ENCODE peak calls at places on chromosomes 12 and 14, in eight cellular contexts. W, M, V, K, Q, J, F and L are unnamed samples.

GRCh38 chr12:42124764-42125371 is 19.8 kb downstream of the GXYLT1 start:
- DNase-seq in M (no peak), V (no peak), Q (no peak), F (no peak), W (no peak), J (no peak), K (no peak), L (no peak)

GRCh38 chr12:92927055-92927435 is 2.0 kb downstream of the EEA1 start:
- DNase-seq in F (no peak), J (no peak), V (peak), K (no peak), W (no peak), Q (no peak), M (no peak), L (peak)

GRCh38 chr12:2289525-2289924 is 236.7 kb downstream of the CACNA1C start:
- DNase-seq in V (no peak), M (no peak), W (no peak), J (no peak), F (no peak), K (no peak), Q (no peak), L (no peak)

GRCh38 chr14:31879661-31880348 is 197.3 kb upstream of the ARHGAP5 start:
- DNase-seq in Q (no peak), M (no peak), W (no peak), F (no peak), J (no peak), V (no peak), K (no peak), L (no peak)

GRCh38 chr12:8662592-8662991 is at the start of gene MFAP5:
- DNase-seq in M (no peak), K (no peak), Q (no peak), V (peak), J (no peak), W (no peak), F (no peak), L (peak)

GRCh38 chr12:16119618-16120017 is 157.9 kb downstream of the SLC15A5 start:
- DNase-seq in K (no peak), M (no peak), W (no peak), F (no peak), Q (no peak), J (no peak), V (peak), L (no peak)

GRCh38 chr14:31619440-31619839 is 58.2 kb downstream of the NUBPL start:
- DNase-seq in K (no peak), W (no peak), J (no peak), Q (no peak), V (no peak), M (no peak), F (no peak), L (no peak)

GRCh38 chr14:61418749-61419148 is 97.4 kb downstream of the PRKCH start:
- DNase-seq in F (no peak), W (no peak), J (no peak), M (no peak), V (no peak), Q (no peak), K (no peak), L (no peak)

GRCh38 chr12:57340104-57340503 is 89.1 kb upstream of the STAC3 start:
- DNase-seq in V (peak), K (no peak), J (no peak), M (no peak), F (peak), W (no peak), Q (peak), L (peak)

GRCh38 chr12:120470150-120470817 is 736 bp upstream of the SRSF9 start:
- DNase-seq in K (no peak), M (no peak), Q (no peak), V (no peak), F (no peak), W (no peak), J (no peak), L (peak)

GRCh38 chr12:132847363-132848356 is 19.0 kb upstream of the GOLGA3 start:
- DNase-seq in F (no peak), J (no peak), V (no peak), K (no peak), W (peak), M (peak), Q (no peak), L (no peak)

GRCh38 chr14:92819011-92819410 is 24.9 kb downstream of the GOLGA5 start:
- DNase-seq in M (no peak), Q (no peak), V (no peak), J (no peak), F (no peak), K (no peak), W (no peak), L (no peak)

GRCh38 chr12:131249291-131250027 is 295.8 kb downstream of the ADGRD1 start:
- DNase-seq in F (no peak), V (no peak), Q (no peak), K (no peak), J (no peak), W (no peak), M (no peak), L (no peak)

GRCh38 chr12:4273651-4274395 is at the start of gene CCND2:
- DNase-seq in Q (no peak), W (peak), V (peak), K (peak), F (peak), J (peak), M (peak), L (peak)

GRCh38 chr14:64501326-64502171 is 2.1 kb downstream of the ZBTB25 start:
- DNase-seq in J (peak), W (no peak), F (peak), V (peak), K (peak), Q (no peak), M (no peak), L (peak)

GRCh38 chr12:4423528-4424195 is 22.0 kb downstream of the FGF6 start:
- DNase-seq in W (no peak), F (no peak), J (no peak), M (no peak), V (no peak), K (peak), Q (no peak), L (no peak)

GRCh38 chr14:23186913-23187654 is 3.6 kb upstream of the SLC7A8 start:
- DNase-seq in J (no peak), M (no peak), V (peak), W (peak), F (no peak), K (peak), Q (no peak), L (peak)

GRCh38 chr14:58637040-58637390 is 747 bp upstream of the DACT1 start:
- DNase-seq in M (no peak), K (no peak), V (peak), Q (peak), J (peak), W (no peak), F (peak), L (peak)
- H3K4me3 ChIP-seq in M (peak), K (no peak), V (peak), Q (peak), J (peak), W (peak), F (peak), L (peak)

DNA sequence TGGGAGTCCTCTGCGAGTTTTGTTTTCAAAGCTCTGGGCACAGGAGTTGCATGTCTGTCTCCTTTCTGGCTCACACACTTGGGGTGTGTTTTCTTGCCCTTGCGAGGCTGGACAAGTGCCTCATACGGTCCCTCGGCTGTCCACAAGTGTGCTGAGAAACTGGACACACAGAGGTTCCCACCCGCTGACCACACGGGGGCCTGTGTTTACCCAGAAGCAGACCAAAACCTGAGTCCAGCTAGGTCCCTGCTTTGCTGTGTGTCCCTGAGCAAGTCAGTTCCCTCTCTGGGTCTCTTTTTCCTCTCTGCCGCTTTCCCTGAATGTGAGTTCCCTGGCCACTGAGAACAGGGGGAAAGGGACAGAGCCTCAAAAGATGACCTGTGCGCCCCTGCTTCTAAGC is 678 bp upstream of the OAS2 start:
- DNase-seq in M (no peak), W (no peak), V (no peak), J (no peak), Q (no peak), F (no peak), K (no peak), L (no peak)
- H3K4me3 ChIP-seq in M (peak), W (no peak), V (no peak), J (peak), Q (no peak), F (peak), K (no peak), L (no peak)

DNA sequence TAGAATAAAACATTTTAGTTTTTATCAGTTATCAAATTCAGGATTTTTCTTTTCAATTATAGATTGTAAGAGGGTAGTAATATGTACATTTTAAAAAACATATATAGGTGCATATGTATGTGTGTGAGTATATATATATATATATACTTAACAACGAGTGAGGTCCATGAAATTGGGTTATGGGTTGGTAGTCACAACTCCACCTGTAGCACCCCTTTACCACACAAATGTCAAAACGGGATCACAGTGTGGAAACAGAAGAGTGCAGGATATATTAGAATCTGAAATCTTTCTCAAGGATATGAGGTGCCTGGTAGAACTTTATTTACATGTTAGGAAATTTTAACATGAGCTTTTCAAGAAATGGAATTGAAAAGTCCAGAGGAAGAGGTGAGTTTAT is 31.3 kb downstream of the MIA2 start:
- DNase-seq in J (no peak), W (no peak), F (no peak), M (no peak), V (peak), Q (peak), K (no peak), L (peak)
- H3K4me3 ChIP-seq in J (peak), W (no peak), F (no peak), M (no peak), V (peak), Q (peak), K (no peak), L (no peak)

DNA sequence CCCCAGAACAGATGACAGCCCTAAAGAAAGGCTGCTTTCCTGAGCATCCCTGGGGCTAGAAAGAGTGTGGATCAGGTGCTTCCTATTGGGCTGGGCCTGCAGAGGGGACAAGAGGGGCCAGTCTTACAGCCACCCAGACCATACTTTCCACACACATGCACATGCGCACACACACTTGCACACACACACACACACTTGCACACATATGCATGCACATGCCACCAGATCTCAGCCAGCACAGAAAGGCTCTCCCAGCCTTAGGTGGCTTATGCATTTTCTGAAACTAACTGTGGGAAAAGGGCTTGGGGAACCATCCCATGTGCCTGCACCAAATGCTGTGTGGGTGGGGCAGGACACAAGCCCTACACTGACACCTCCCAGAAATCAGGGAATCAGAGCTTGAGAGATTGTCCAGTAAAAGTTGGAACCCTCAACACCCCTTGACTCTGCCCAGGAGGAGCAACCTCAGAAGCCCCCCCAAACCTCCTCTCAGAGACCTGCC is 2.5 kb upstream of the DIO3 start:
- DNase-seq in F (no peak), W (no peak), M (no peak), V (no peak), J (no peak), K (peak), Q (no peak), L (no peak)
- H3K4me3 ChIP-seq in F (no peak), W (no peak), M (no peak), V (no peak), J (no peak), K (no peak), Q (no peak), L (no peak)

GRCh38 chr14:73026243-73026844 is 562 bp downstream of the ZFYVE1 start:
- DNase-seq in F (no peak), Q (no peak), V (no peak), J (no peak), W (peak), K (no peak), M (no peak), L (no peak)

GRCh38 chr14:73027546-73027945 is 640 bp upstream of the ZFYVE1 start:
- DNase-seq in V (no peak), F (no peak), Q (no peak), K (no peak), W (no peak), J (no peak), M (no peak), L (no peak)

GRCh38 chr14:73026845-73027542 is at the start of gene ZFYVE1:
- DNase-seq in F (peak), V (peak), Q (peak), J (peak), W (peak), M (peak), K (peak), L (peak)

GRCh38 chr14:73027984-73028383 is 1.1 kb upstream of the ZFYVE1 start:
- DNase-seq in V (no peak), Q (no peak), K (no peak), W (no peak), F (no peak), M (no peak), J (no peak), L (no peak)

GRCh38 chr14:73025544-73025943 is 1.4 kb downstream of the ZFYVE1 start:
- DNase-seq in M (no peak), Q (no peak), K (no peak), F (no peak), W (no peak), V (no peak), J (no peak), L (peak)
- H3K4me3 ChIP-seq in M (no peak), Q (peak), K (no peak), F (peak), W (no peak), V (no peak), J (peak), L (peak)

GRCh38 chr14:70987042-70987441 is 79.8 kb downstream of the PCNX1 start:
- DNase-seq in W (no peak), F (no peak), M (no peak), V (peak), J (no peak), K (no peak), Q (no peak), L (no peak)
- H3K4me3 ChIP-seq in W (no peak), F (no peak), M (no peak), V (no peak), J (no peak), K (no peak), Q (no peak), L (no peak)

GRCh38 chr12:76549131-76549530 is 10.4 kb downstream of the OSBPL8 start:
- DNase-seq in F (no peak), V (no peak), J (no peak), W (no peak), M (no peak), Q (no peak), K (no peak), L (no peak)

GRCh38 chr12:76545486-76545885 is 14.1 kb downstream of the OSBPL8 start:
- DNase-seq in K (no peak), V (no peak), F (no peak), M (no peak), Q (no peak), J (no peak), W (no peak), L (no peak)

GRCh38 chr12:76548222-76548837 is 11.2 kb downstream of the OSBPL8 start:
- DNase-seq in Q (no peak), M (no peak), V (peak), W (no peak), K (no peak), J (no peak), F (no peak), L (no peak)

GRCh38 chr12:76546889-76547288 is 12.7 kb downstream of the OSBPL8 start:
- DNase-seq in Q (peak), J (no peak), M (no peak), W (no peak), V (peak), K (no peak), F (no peak), L (no peak)

DNA sequence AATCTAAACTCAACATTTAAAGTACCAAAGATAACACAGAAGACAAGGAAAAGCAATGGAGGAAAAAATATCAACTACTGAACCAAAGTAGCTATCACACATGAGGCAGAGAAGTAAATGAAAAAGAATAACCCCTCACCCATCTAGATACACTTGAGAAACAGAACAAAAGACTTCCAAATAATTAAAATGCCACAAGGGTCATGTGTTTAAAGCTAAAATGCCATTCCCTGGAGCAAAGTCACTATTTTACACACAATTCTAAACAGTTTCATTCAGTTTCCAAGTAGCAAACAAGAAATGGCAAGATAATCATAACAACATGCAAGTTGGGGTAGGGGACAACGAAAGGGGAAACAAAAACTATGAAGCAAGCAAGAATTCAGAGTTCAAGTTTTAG is 12.0 kb downstream of the OSBPL8 start:
- DNase-seq in W (no peak), Q (no peak), J (no peak), F (no peak), K (no peak), M (no peak), V (no peak), L (no peak)
- H3K4me3 ChIP-seq in W (no peak), Q (no peak), J (no peak), F (no peak), K (no peak), M (no peak), V (no peak), L (no peak)

GRCh38 chr12:124621296-124621660 is 53.9 kb upstream of the NCOR2 start:
- DNase-seq in W (peak), M (no peak), F (peak), Q (no peak), K (no peak), J (peak), V (no peak), L (no peak)
- H3K4me3 ChIP-seq in W (no peak), M (no peak), F (no peak), Q (no peak), K (no peak), J (no peak), V (no peak), L (no peak)

GRCh38 chr14:94936411-94936892 is 166.5 kb upstream of the GSC start:
- DNase-seq in M (no peak), J (peak), F (peak), Q (peak), W (peak), V (no peak), K (no peak), L (peak)
- H3K4me3 ChIP-seq in M (no peak), J (peak), F (no peak), Q (peak), W (no peak), V (no peak), K (no peak), L (peak)

GRCh38 chr12:212799-213526 is 994 bp downstream of the SLC6A12 start:
- DNase-seq in J (peak), V (no peak), K (no peak), Q (no peak), M (no peak), W (no peak), F (peak), L (peak)

GRCh38 chr12:212383-212798 is 1.6 kb downstream of the SLC6A12 start:
- DNase-seq in J (no peak), M (no peak), K (no peak), W (no peak), F (no peak), V (no peak), Q (no peak), L (no peak)

GRCh38 chr12:211639-212382 is 2.1 kb downstream of the SLC6A12 start:
- DNase-seq in J (no peak), V (no peak), F (no peak), M (no peak), Q (no peak), W (no peak), K (no peak), L (no peak)

GRCh38 chr12:214005-214736 is at the start of gene SLC6A12:
- DNase-seq in M (no peak), Q (no peak), V (peak), W (peak), F (peak), J (no peak), K (no peak), L (no peak)

DNA sequence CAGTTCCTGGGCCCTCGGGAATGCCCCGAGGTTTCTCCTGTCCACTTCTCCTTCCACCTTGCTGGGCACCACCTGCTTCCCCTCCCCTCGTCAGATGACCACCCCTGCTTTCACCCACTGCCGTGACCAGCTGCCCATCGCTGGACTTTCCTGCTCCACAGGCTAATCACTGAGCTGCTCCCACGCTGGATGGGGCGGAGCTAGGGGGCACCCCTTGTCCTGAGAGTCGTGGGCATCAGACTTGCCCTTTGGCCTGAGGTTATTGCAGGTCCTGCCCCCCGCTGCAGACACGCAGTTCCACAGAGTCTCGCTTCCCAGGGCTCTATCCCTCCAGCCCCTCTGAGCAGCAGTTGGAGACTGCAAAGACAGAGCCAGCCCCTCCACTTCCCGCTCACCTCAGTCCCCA is 427 bp downstream of the SLC6A12 start:
- DNase-seq in J (no peak), K (no peak), W (no peak), M (no peak), Q (no peak), F (no peak), V (no peak), L (no peak)
- H3K4me3 ChIP-seq in J (no peak), K (no peak), W (no peak), M (no peak), Q (peak), F (no peak), V (no peak), L (no peak)